ENCODE peak calls at places on chromosome 22, in six cellular contexts. One of them, this sample, is unnamed.

GRCh38 chr22:39309881-39310714 is 9.3 kb downstream of the RPL3 start:
- DNase-seq in H9: no peak
- DNase-seq in neuronal stem cell: no peak
- DNase-seq in H1: peak
- DNase-seq in IMR-90: peak
- DNase-seq in trophoblast cell: peak
- DNase-seq in this sample: peak

GRCh38 chr22:18955696-18956095 is 19.6 kb upstream of the PRODH start:
- DNase-seq in H9: no peak
- DNase-seq in neuronal stem cell: no peak
- DNase-seq in H1: no peak
- DNase-seq in IMR-90: no peak
- DNase-seq in trophoblast cell: no peak
- DNase-seq in this sample: no peak

GRCh38 chr22:42533638-42533977 is 14.0 kb upstream of the RRP7A start:
- DNase-seq in H9: no peak
- DNase-seq in neuronal stem cell: no peak
- DNase-seq in H1: no peak
- DNase-seq in IMR-90: no peak
- DNase-seq in trophoblast cell: no peak
- DNase-seq in this sample: no peak

GRCh38 chr22:32477608-32478007 is 3.0 kb downstream of the FBXO7 start:
- DNase-seq in H9: no peak
- DNase-seq in neuronal stem cell: no peak
- DNase-seq in H1: no peak
- DNase-seq in IMR-90: no peak
- DNase-seq in trophoblast cell: no peak
- DNase-seq in this sample: no peak

GRCh38 chr22:40890881-40891280 is 29.0 kb upstream of the DNAJB7 start:
- DNase-seq in H9: no peak
- DNase-seq in neuronal stem cell: no peak
- DNase-seq in H1: no peak
- DNase-seq in IMR-90: peak
- DNase-seq in trophoblast cell: no peak
- DNase-seq in this sample: no peak

GRCh38 chr22:39170825-39171622 is 18.5 kb upstream of the CBX7 start:
- DNase-seq in H9: peak
- DNase-seq in neuronal stem cell: peak
- DNase-seq in H1: peak
- DNase-seq in IMR-90: peak
- DNase-seq in trophoblast cell: peak
- DNase-seq in this sample: peak

GRCh38 chr22:20606041-20606783 is 98.8 kb downstream of the MED15 start:
- DNase-seq in H9: peak
- DNase-seq in neuronal stem cell: peak
- DNase-seq in H1: peak
- DNase-seq in IMR-90: peak
- DNase-seq in trophoblast cell: peak
- DNase-seq in this sample: peak

GRCh38 chr22:23829845-23830372 is 8.9 kb downstream of the DERL3 start:
- DNase-seq in H9: no peak
- DNase-seq in neuronal stem cell: no peak
- DNase-seq in H1: no peak
- DNase-seq in IMR-90: peak
- DNase-seq in trophoblast cell: peak
- DNase-seq in this sample: no peak

GRCh38 chr22:36586852-36587251 is 57.9 kb upstream of the EIF3D start:
- DNase-seq in H9: no peak
- DNase-seq in neuronal stem cell: no peak
- DNase-seq in H1: no peak
- DNase-seq in IMR-90: no peak
- DNase-seq in trophoblast cell: no peak
- DNase-seq in this sample: no peak

GRCh38 chr22:41401781-41402648 is 20.3 kb downstream of the TEF start:
- DNase-seq in H9: no peak
- DNase-seq in neuronal stem cell: no peak
- DNase-seq in H1: no peak
- DNase-seq in IMR-90: peak
- DNase-seq in trophoblast cell: no peak
- DNase-seq in this sample: peak

GRCh38 chr22:17430298-17430900 is 61.1 kb downstream of the CECR2 start:
- DNase-seq in H9: no peak
- DNase-seq in neuronal stem cell: no peak
- DNase-seq in H1: no peak
- DNase-seq in IMR-90: no peak
- DNase-seq in trophoblast cell: no peak
- DNase-seq in this sample: no peak

GRCh38 chr22:24059121-24059520 is 48.0 kb downstream of the CABIN1 start:
- DNase-seq in H9: no peak
- DNase-seq in neuronal stem cell: no peak
- DNase-seq in H1: no peak
- DNase-seq in IMR-90: peak
- DNase-seq in trophoblast cell: peak
- DNase-seq in this sample: peak

GRCh38 chr22:36368359-36368983 is 19.3 kb downstream of the MYH9 start:
- DNase-seq in H9: peak
- DNase-seq in neuronal stem cell: peak
- DNase-seq in H1: no peak
- DNase-seq in IMR-90: peak
- DNase-seq in trophoblast cell: peak
- DNase-seq in this sample: peak

GRCh38 chr22:20604776-20605221 is 97.4 kb downstream of the MED15 start:
- DNase-seq in H9: peak
- DNase-seq in neuronal stem cell: no peak
- DNase-seq in H1: no peak
- DNase-seq in IMR-90: no peak
- DNase-seq in trophoblast cell: peak
- DNase-seq in this sample: no peak

GRCh38 chr22:45101828-45102227 is 61.9 kb upstream of the NUP50 start:
- DNase-seq in H9: peak
- DNase-seq in neuronal stem cell: no peak
- DNase-seq in H1: no peak
- DNase-seq in IMR-90: peak
- DNase-seq in trophoblast cell: peak
- DNase-seq in this sample: peak

GRCh38 chr22:36258750-36259619 is 6.1 kb downstream of the APOL1 start:
- DNase-seq in H9: peak
- DNase-seq in neuronal stem cell: peak
- DNase-seq in H1: peak
- DNase-seq in IMR-90: peak
- DNase-seq in trophoblast cell: no peak
- DNase-seq in this sample: peak

GRCh38 chr22:17795661-17796548 is 21.6 kb upstream of the BID start:
- DNase-seq in H9: no peak
- DNase-seq in neuronal stem cell: no peak
- DNase-seq in H1: no peak
- DNase-seq in IMR-90: no peak
- DNase-seq in trophoblast cell: no peak
- DNase-seq in this sample: no peak

GRCh38 chr22:49960967-49961600 is 512 bp downstream of the PIM3 start:
- DNase-seq in H9: no peak
- DNase-seq in neuronal stem cell: no peak
- DNase-seq in H1: peak
- DNase-seq in IMR-90: no peak
- DNase-seq in trophoblast cell: peak
- DNase-seq in this sample: peak

GRCh38 chr22:17357688-17358087 is 11.6 kb upstream of the CECR2 start:
- DNase-seq in H9: no peak
- DNase-seq in neuronal stem cell: no peak
- DNase-seq in H1: no peak
- DNase-seq in IMR-90: no peak
- DNase-seq in trophoblast cell: no peak
- DNase-seq in this sample: no peak

GRCh38 chr22:34992672-34993071 is 73.3 kb upstream of the ISX start:
- DNase-seq in H9: no peak
- DNase-seq in neuronal stem cell: no peak
- DNase-seq in H1: no peak
- DNase-seq in IMR-90: no peak
- DNase-seq in trophoblast cell: no peak
- DNase-seq in this sample: no peak

GRCh38 chr22:23750744-23751440 is at the start of gene ZNF70:
- DNase-seq in H9: peak
- DNase-seq in neuronal stem cell: peak
- DNase-seq in H1: peak
- DNase-seq in IMR-90: peak
- DNase-seq in trophoblast cell: peak
- DNase-seq in this sample: peak

GRCh38 chr22:38305481-38306448 is 11.5 kb downstream of the CSNK1E start:
- DNase-seq in H9: peak
- DNase-seq in neuronal stem cell: no peak
- DNase-seq in H1: no peak
- DNase-seq in IMR-90: peak
- DNase-seq in trophoblast cell: no peak
- DNase-seq in this sample: peak

GRCh38 chr22:23591203-23591791 is 11.2 kb upstream of the IGLL1 start:
- DNase-seq in H9: peak
- DNase-seq in neuronal stem cell: peak
- DNase-seq in H1: peak
- DNase-seq in IMR-90: peak
- DNase-seq in trophoblast cell: peak
- DNase-seq in this sample: peak

DNA sequence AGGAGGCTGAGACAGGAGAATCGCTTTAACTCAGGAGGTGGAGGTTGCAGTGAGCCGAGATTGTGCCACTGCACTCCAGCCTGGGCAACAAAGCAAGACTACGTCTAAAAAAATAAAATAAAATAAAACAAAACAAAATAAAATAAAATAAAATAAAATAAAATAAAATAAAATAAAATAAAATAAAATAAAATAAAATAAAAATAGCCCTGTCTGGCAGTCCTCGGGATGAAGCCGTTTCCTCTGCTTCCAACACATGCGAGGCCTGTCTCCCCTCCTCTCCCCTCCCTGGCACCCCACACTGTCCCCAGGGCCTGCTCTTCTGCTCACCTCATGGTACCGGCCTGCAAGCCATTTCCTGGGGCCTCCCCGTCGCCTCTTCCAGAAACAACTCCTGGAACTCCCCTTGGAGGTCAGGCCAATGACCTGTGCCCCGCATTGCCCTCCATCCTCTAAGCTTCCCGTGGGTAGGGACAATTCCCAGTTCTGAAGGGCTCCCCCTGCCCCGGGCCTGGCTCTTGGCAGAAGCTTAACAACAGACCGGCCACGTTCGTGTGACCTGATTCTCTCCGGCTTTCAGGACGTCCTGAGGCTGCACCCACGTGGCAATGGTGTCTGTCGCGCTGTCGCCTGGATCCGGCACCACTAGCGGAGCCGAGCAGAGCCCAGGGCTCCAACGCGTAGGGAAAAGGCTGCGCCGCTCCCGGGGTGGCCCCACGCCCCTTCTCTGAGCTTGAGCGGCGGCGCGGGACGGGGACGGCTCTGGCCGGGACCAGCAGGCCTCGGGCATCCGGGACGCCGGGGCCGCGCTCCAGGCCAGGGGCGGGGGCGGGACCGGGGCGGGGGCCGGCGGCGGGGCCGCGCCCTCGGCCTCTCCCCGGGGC is 456 bp upstream of the PARVB start:
- DNase-seq in H9: peak
- DNase-seq in neuronal stem cell: no peak
- DNase-seq in H1: peak
- DNase-seq in IMR-90: peak
- DNase-seq in trophoblast cell: no peak
- DNase-seq in this sample: peak
- H4K8ac ChIP-seq in H9: no peak
- H4K8ac ChIP-seq in neuronal stem cell: peak
- H4K8ac ChIP-seq in H1: peak
- H4K8ac ChIP-seq in IMR-90: peak
- H4K8ac ChIP-seq in trophoblast cell: peak
- H4K8ac ChIP-seq in this sample: peak

DNA sequence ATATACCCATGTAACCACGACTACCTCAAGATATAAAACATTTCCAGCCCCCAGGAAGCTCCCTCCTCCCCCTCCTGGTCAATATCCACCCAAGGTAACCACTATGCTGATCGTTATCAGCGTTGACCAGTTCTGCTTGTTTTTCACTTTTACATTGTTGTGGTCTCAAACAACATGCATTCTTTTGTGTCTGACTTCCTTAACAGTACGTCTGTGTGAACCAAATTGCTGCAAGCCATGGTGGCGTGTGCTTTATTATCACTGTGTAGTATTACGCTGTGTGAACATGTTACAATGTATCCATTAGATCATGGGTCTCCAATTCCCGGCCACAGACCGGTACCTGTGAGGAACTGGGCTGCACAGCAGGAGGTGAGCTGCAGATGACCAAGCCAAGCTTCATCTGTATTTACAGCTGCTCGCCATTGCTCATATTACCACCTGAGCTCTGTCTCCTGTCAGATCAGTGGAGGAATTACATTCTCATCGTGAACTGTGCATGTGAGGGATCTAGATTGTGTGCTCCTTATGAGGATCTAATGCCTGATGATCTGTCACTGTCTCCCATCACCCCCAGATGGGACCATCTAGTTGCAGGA is 15.5 kb upstream of the GRK3 start:
- DNase-seq in H9: no peak
- DNase-seq in neuronal stem cell: no peak
- DNase-seq in H1: no peak
- DNase-seq in IMR-90: no peak
- DNase-seq in trophoblast cell: peak
- DNase-seq in this sample: no peak
- H3K14ac ChIP-seq in H9: no peak
- H3K14ac ChIP-seq in neuronal stem cell: no peak
- H3K14ac ChIP-seq in H1: no peak
- H3K14ac ChIP-seq in IMR-90: no peak
- H3K14ac ChIP-seq in trophoblast cell: no peak
- H3K14ac ChIP-seq in this sample: no peak

GRCh38 chr22:27672721-27673387 is 128.7 kb downstream of the MN1 start:
- DNase-seq in H9: no peak
- DNase-seq in neuronal stem cell: no peak
- DNase-seq in H1: no peak
- DNase-seq in IMR-90: no peak
- DNase-seq in trophoblast cell: no peak
- DNase-seq in this sample: no peak
- H2AK5ac ChIP-seq in H9: no peak
- H2AK5ac ChIP-seq in neuronal stem cell: peak
- H2AK5ac ChIP-seq in H1: no peak
- H2AK5ac ChIP-seq in IMR-90: no peak
- H2AK5ac ChIP-seq in trophoblast cell: no peak
- H2AK5ac ChIP-seq in this sample: no peak

DNA sequence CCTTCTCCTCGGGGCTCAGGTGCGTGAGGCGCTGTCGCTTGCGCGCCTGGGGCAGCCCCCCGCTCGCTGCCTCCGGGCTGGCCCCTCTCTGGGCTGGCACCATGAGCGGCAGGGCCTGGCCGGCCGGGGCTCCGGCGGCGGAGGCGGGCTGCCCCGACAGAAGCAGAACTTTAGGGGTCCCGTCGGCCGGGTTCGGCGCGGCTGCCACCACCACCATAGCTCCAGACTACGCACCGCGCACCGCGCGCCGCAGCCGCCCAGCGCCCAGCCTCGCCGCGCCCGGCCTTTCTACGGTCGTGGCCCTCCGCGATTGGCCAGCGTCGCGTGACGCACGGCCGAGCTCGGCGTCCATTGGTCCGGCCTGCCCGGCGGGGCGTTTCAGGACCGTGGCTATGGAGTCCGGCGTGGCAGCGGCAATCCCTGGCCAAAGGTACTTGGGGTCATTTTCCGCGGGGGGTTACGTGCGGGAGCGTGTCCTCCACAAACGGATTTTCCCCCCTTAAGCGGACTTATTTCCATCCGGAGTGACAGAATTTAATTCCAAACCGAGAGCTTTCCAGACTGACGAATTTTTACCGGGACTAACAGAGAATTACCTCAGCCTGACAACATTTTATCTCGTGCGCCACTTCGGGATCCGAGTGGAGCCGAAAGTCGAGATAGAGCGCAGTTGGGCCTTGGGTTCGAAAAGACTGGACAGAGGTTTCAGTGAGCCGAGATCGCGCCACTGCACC is at the start of gene XBP1:
- DNase-seq in H9: peak
- DNase-seq in neuronal stem cell: peak
- DNase-seq in H1: peak
- DNase-seq in IMR-90: peak
- DNase-seq in trophoblast cell: peak
- DNase-seq in this sample: peak
- H4K8ac ChIP-seq in H9: peak
- H4K8ac ChIP-seq in neuronal stem cell: peak
- H4K8ac ChIP-seq in H1: peak
- H4K8ac ChIP-seq in IMR-90: peak
- H4K8ac ChIP-seq in trophoblast cell: peak
- H4K8ac ChIP-seq in this sample: peak